ENCODE peak calls at places on chromosome 4, in five cellular contexts. Z is K562, G is GM23338, J is HepG2, T is H1. R is an unnamed sample.

GRCh38 chr4:91567594-91567993 is 736.2 kb upstream of the GRID2 start:
- DNase-seq in G (no peak), T (no peak), Z (no peak), J (no peak), R (no peak)

GRCh38 chr4:148270600-148270999 is 171.6 kb downstream of the NR3C2 start:
- DNase-seq in Z (no peak), T (no peak), G (no peak), J (no peak), R (no peak)

GRCh38 chr4:182738283-182739047 is 178.7 kb downstream of the DCTD start:
- DNase-seq in J (no peak), Z (no peak), G (no peak), T (no peak), R (no peak)

GRCh38 chr4:115234405-115235093 is 121.1 kb upstream of the NDST4 start:
- DNase-seq in J (peak; percentile 5), G (peak; percentile 34), T (no peak), Z (no peak), R (no peak)

GRCh38 chr4:77636902-77637301 is 31.3 kb downstream of the CXCL13 start:
- DNase-seq in T (no peak), J (peak; percentile 83), Z (peak; percentile 31), G (no peak), R (no peak)

GRCh38 chr4:80138556-80139538 is 58.5 kb upstream of the PRDM8 start:
- DNase-seq in G (no peak), Z (no peak), T (no peak), J (no peak), R (no peak)

GRCh38 chr4:2822461-2823300 is 21.0 kb upstream of the ADD1 start:
- DNase-seq in Z (no peak), G (no peak), J (no peak), T (no peak), R (no peak)

GRCh38 chr4:83781434-83781833 is 245.5 kb downstream of the GPAT3 start:
- DNase-seq in Z (no peak), T (no peak), G (peak; percentile 7), J (no peak), R (no peak)

GRCh38 chr4:185534850-185535761 is at the start of gene PDLIM3:
- DNase-seq in Z (peak; percentile 70), J (peak; percentile 27), T (no peak), G (peak; percentile 87), R (peak; percentile 68)

GRCh38 chr4:13642576-13642975 is 15.1 kb upstream of the BOD1L1 start:
- DNase-seq in Z (no peak), G (no peak), T (no peak), J (no peak), R (no peak)

GRCh38 chr4:72525938-72526337 is 43.1 kb downstream of the ADAMTS3 start:
- DNase-seq in J (no peak), Z (no peak), T (no peak), G (no peak), R (no peak)

GRCh38 chr4:68129793-68130192 is at the start of gene TMPRSS11F:
- DNase-seq in T (no peak), G (peak; percentile 36), Z (peak; percentile 37), J (no peak), R (no peak)

GRCh38 chr4:184237612-184238011 is 19.9 kb upstream of the ENPP6 start:
- DNase-seq in J (no peak), T (no peak), Z (no peak), G (no peak), R (no peak)

GRCh38 chr4:169236901-169237626 is 33.7 kb downstream of the SH3RF1 start:
- DNase-seq in T (no peak), G (no peak), J (no peak), Z (no peak), R (no peak)

GRCh38 chr4:83618431-83618830 is 82.5 kb downstream of the GPAT3 start:
- DNase-seq in J (peak; percentile 87), G (peak; percentile 23), Z (no peak), T (no peak), R (no peak)

GRCh38 chr4:24805036-24805435 is 9.7 kb downstream of the SOD3 start:
- DNase-seq in T (no peak), J (no peak), Z (no peak), G (no peak), R (no peak)

GRCh38 chr4:23084559-23085248 is 392.0 kb downstream of the GBA3 start:
- DNase-seq in T (no peak), J (no peak), Z (no peak), G (peak; percentile 6), R (no peak)

GRCh38 chr4:105677689-105678088 is 30.8 kb downstream of the INTS12 start:
- DNase-seq in J (no peak), Z (no peak), G (no peak), T (no peak), R (no peak)

GRCh38 chr4:128521156-128521555 is 233.5 kb upstream of the PGRMC2 start:
- DNase-seq in T (no peak), J (peak; percentile 6), Z (no peak), G (no peak), R (no peak)

GRCh38 chr4:19791422-19792113 is 460.1 kb upstream of the SLIT2 start:
- DNase-seq in T (no peak), J (no peak), G (peak; percentile 4), Z (no peak), R (no peak)

GRCh38 chr4:91116861-91117260 is 989.7 kb downstream of the CCSER1 start:
- DNase-seq in J (no peak), Z (no peak), G (peak; percentile 51), T (no peak), R (no peak)

GRCh38 chr4:185997287-185997686 is 71.7 kb upstream of the TLR3 start:
- DNase-seq in Z (no peak), T (no peak), G (no peak), J (no peak), R (no peak)

GRCh38 chr4:187294861-187295260 is 571.2 kb upstream of the FAT1 start:
- DNase-seq in T (no peak), Z (no peak), G (no peak), J (no peak), R (no peak)

GRCh38 chr4:11603594-11604194 is 175.0 kb upstream of the HS3ST1 start:
- DNase-seq in Z (no peak), J (no peak), G (peak; percentile 32), T (no peak), R (no peak)

GRCh38 chr4:15320116-15320515 is 107.7 kb upstream of the C1QTNF7 start:
- DNase-seq in Z (no peak), T (no peak), G (peak; percentile 28), J (no peak), R (no peak)

GRCh38 chr4:139521764-139522373 is 34.1 kb downstream of the SETD7 start:
- DNase-seq in Z (no peak), T (no peak), G (no peak), J (no peak), R (no peak)

GRCh38 chr4:139523076-139523475 is 32.9 kb downstream of the SETD7 start:
- DNase-seq in T (no peak), Z (no peak), J (no peak), G (no peak), R (no peak)

GRCh38 chr4:139525414-139525813 is 30.6 kb downstream of the SETD7 start:
- DNase-seq in Z (no peak), T (no peak), G (no peak), J (no peak), R (no peak)

GRCh38 chr4:139524062-139524631 is 31.9 kb downstream of the SETD7 start:
- DNase-seq in T (no peak), Z (no peak), G (no peak), J (no peak), R (no peak)

DNA sequence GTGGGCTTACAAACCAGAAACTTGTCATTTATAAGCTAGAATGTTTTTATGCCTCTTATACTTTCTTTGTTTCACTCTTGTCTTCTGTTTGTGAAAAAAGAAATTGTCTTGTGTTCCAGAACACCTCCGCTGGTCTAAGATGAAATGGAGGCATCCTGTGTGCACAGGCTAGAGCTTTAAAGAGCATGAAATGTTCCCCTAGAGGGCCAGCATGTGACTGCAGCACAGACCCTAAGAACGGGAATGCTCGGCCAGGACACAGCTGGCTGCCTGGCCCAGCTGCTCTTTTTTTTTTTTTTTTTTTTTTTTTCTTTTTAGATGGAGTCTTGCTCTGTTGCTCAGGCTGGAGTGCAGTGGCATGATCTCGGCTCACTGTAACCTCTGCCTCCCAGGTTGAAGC is 33.6 kb downstream of the SETD7 start:
- DNase-seq in T (no peak), J (peak; percentile 5), Z (no peak), G (peak; percentile 65), R (no peak)
- TF ChIP-seq CREB1 in T (no peak), J (no peak), Z (no peak), G (no peak), R (no peak)

GRCh38 chr4:100098011-100098545 is 92.2 kb downstream of the DDIT4L start:
- DNase-seq in J (no peak), Z (no peak), T (no peak), G (no peak), R (no peak)

GRCh38 chr4:100099746-100100145 is 90.5 kb downstream of the DDIT4L start:
- DNase-seq in T (no peak), Z (no peak), G (no peak), J (no peak), R (no peak)

GRCh38 chr4:100093091-100093866 is 97.0 kb downstream of the DDIT4L start:
- DNase-seq in Z (peak; percentile 60), J (peak; percentile 65), T (peak; percentile 80), G (peak; percentile 97), R (peak; percentile 80)

GRCh38 chr4:100098681-100099080 is 91.6 kb downstream of the DDIT4L start:
- DNase-seq in G (no peak), T (no peak), Z (no peak), J (no peak), R (no peak)

GRCh38 chr4:100095729-100096595 is 94.3 kb downstream of the DDIT4L start:
- DNase-seq in G (peak; percentile 83), J (peak; percentile 54), Z (peak; percentile 20), T (no peak), R (peak; percentile 55)
- TF ChIP-seq CREB1 in G (no peak), J (no peak), Z (no peak), T (no peak), R (no peak)

GRCh38 chr4:1549638-1550035 is 134.5 kb downstream of the FAM53A start:
- DNase-seq in Z (no peak), J (no peak), G (no peak), T (no peak), R (no peak)

GRCh38 chr4:1547863-1548637 is 136.1 kb downstream of the FAM53A start:
- DNase-seq in G (peak; percentile 27), T (no peak), J (no peak), Z (no peak), R (no peak)

GRCh38 chr4:1551211-1551610 is 132.9 kb downstream of the FAM53A start:
- DNase-seq in G (no peak), J (no peak), T (no peak), Z (no peak), R (no peak)

GRCh38 chr4:1552451-1552850 is 131.7 kb downstream of the FAM53A start:
- DNase-seq in G (no peak), T (no peak), Z (no peak), J (no peak), R (no peak)

GRCh38 chr4:1550122-1551070 is 133.7 kb downstream of the FAM53A start:
- DNase-seq in T (no peak), G (no peak), Z (no peak), J (no peak), R (no peak)
- TF ChIP-seq CREB1 in T (no peak), G (no peak), Z (no peak), J (no peak), R (no peak)

DNA sequence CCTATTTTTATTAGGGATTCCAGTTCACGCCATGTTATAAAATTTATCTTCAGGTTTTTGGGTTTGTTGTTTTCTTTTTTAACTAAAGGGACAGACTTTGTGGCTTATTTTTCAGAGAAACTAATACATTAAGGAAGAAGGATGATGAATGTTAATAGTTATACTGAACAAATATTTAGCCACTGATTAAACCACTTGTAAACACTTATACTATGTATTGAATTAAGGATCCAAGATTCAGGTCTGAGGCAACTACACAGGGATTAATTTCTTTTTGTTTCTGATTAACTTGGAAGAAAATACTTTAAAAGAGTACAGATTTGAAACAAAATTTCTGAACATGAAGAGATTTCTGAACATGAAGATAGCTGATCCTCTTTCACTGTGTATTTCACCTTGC is 82.8 kb upstream of the NAP1L5 start:
- DNase-seq in T (no peak), G (no peak), Z (no peak), J (no peak), R (no peak)
- TF ChIP-seq CREB1 in T (no peak), G (no peak), Z (no peak), J (no peak), R (no peak)